ENCODE peak calls at places on chromosomes 5 and 9, in four cellular contexts. G is GM03348, D is GM12865, Y is iris pigment epithelial cell. N is an unnamed sample.

GRCh38 chr9:69034071-69034470 is 1.5 kb upstream of the FXN start:
- DNase-seq in G (no peak), Y (no peak), D (no peak), N (no peak)

GRCh38 chr9:130262061-130262745 is 3.4 kb upstream of the HMCN2 start:
- DNase-seq in G (no peak), Y (no peak), D (no peak), N (no peak)

GRCh38 chr9:89642789-89643188 is 38.0 kb downstream of the GADD45G start:
- DNase-seq in Y (no peak), G (no peak), D (no peak), N (no peak)

GRCh38 chr5:68033961-68034581 is 181.5 kb upstream of the PIK3R1 start:
- DNase-seq in Y (peak; percentile 73), D (no peak), G (peak; percentile 46), N (no peak)

GRCh38 chr5:133727636-133728035 is 115.3 kb upstream of the FSTL4 start:
- DNase-seq in Y (no peak), G (no peak), D (no peak), N (no peak)

GRCh38 chr9:19498015-19498414 is 89.2 kb downstream of the ACER2 start:
- DNase-seq in D (no peak), Y (peak; percentile 72), G (peak; percentile 41), N (no peak)

GRCh38 chr5:14383923-14384322 is 197.7 kb upstream of the OTULINL start:
- DNase-seq in G (no peak), D (no peak), Y (no peak), N (no peak)

GRCh38 chr9:35277649-35278359 is 116.0 kb downstream of the UNC13B start:
- DNase-seq in D (no peak), Y (peak; percentile 90), G (peak; percentile 69), N (no peak)

GRCh38 chr9:72480931-72481330 is 40.5 kb upstream of the TMC1 start:
- DNase-seq in D (no peak), G (peak; percentile 40), Y (peak; percentile 57), N (no peak)

GRCh38 chr5:136311999-136312398 is 53.3 kb downstream of the TRPC7 start:
- DNase-seq in G (no peak), D (no peak), Y (no peak), N (no peak)

GRCh38 chr5:669111-669841 is 23.9 kb downstream of the TPPP start:
- DNase-seq in Y (peak; percentile 43), D (no peak), G (peak; percentile 68), N (peak; percentile 33)

GRCh38 chr5:8864053-8864452 is 681.8 kb downstream of the SEMA5A start:
- DNase-seq in G (peak; percentile 17), D (peak; percentile 63), Y (peak; percentile 50), N (peak; percentile 4)

GRCh38 chr9:6955251-6955921 is 197.6 kb downstream of the KDM4C start:
- DNase-seq in G (no peak), D (peak; percentile 41), Y (peak; percentile 78), N (no peak)

GRCh38 chr5:14406554-14406849 is 175.1 kb upstream of the OTULINL start:
- DNase-seq in D (no peak), G (peak; percentile 81), Y (peak; percentile 94), N (no peak)

GRCh38 chr5:126007841-126008240 is 415.4 kb upstream of the GRAMD2B start:
- DNase-seq in G (no peak), D (no peak), Y (peak; percentile 71), N (no peak)

GRCh38 chr9:116806075-116806474 is 119.0 kb downstream of the TRIM32 start:
- DNase-seq in G (no peak), D (peak; percentile 13), Y (peak; percentile 28), N (peak; percentile 6)